ENCODE peak calls at places on chromosomes 6 and 20, in eight cellular contexts. A is RPMI8226; H is RWPE1; R is adrenal gland; E is NCI-H1694; Z is stimulated activated CD4-positive, alpha-beta T cell treated with anti-CD3 and anti-CD28 coated beads, Interleukin-4, amount 100 ng/mL, for 1 hour; K is HCT116; T is mesenchymal stem cell. B is an unnamed sample.

GRCh38 chr6:30130887-30131862 is 4.8 kb upstream of the TRIM40 start:
- DNase-seq in Z (peak), A (peak), T (peak), K (peak), R (peak), E (peak), H (peak), B (peak)

GRCh38 chr6:21947751-21948386 is 349.0 kb downstream of the PRL start:
- DNase-seq in Z (no peak), H (no peak), A (no peak), R (no peak), T (peak), K (no peak), E (no peak), B (no peak)

GRCh38 chr20:8045946-8046345 is 26.4 kb upstream of the TMX4 start:
- DNase-seq in E (no peak), A (no peak), T (no peak), K (no peak), Z (no peak), H (no peak), R (no peak), B (no peak)

GRCh38 chr6:38034269-38034914 is 214.9 kb downstream of the ZFAND3 start:
- DNase-seq in A (peak), H (no peak), R (no peak), T (peak), Z (no peak), E (no peak), K (peak), B (no peak)

GRCh38 chr6:128365520-128366160 is 154.8 kb downstream of the PTPRK start:
- DNase-seq in Z (no peak), K (no peak), T (no peak), R (no peak), H (no peak), A (no peak), E (no peak), B (no peak)

GRCh38 chr6:106112446-106112845 is 26.3 kb downstream of the PRDM1 start:
- DNase-seq in Z (no peak), R (no peak), H (no peak), T (no peak), E (no peak), A (no peak), K (no peak), B (no peak)

GRCh38 chr6:70376628-70377027 is 36.7 kb upstream of the FAM135A start:
- DNase-seq in T (no peak), K (no peak), Z (no peak), H (no peak), R (no peak), A (no peak), E (no peak), B (no peak)

GRCh38 chr6:148885154-148885870 is 138.5 kb downstream of the UST start:
- DNase-seq in K (no peak), E (no peak), Z (no peak), A (no peak), H (peak), T (peak), R (no peak), B (no peak)

GRCh38 chr20:5848711-5849505 is 98.7 kb downstream of the SHLD1 start:
- DNase-seq in A (no peak), E (peak), H (peak), K (no peak), R (peak), T (peak), Z (no peak), B (no peak)

GRCh38 chr6:143183735-143184134 is 123.0 kb downstream of the AIG1 start:
- DNase-seq in H (no peak), E (no peak), K (no peak), T (no peak), Z (no peak), A (no peak), R (no peak), B (no peak)

GRCh38 chr6:128696651-128697391 is 176.4 kb upstream of the PTPRK start:
- DNase-seq in A (no peak), K (peak), T (peak), H (peak), Z (no peak), R (no peak), E (no peak), B (no peak)